ENCODE peak calls at places on chromosomes 2 and 18, in four cellular contexts. One of them, this sample, is unnamed. For H3K9me3, the result is how much of the 10 kb centered on the place peaks cover.

GRCh38 chr2:217990389-217990788 is 12.4 kb downstream of the TNS1 start:
- DNase-seq in A549: no peak
- DNase-seq in adrenal gland: no peak
- DNase-seq in K562: no peak
- DNase-seq in this sample: no peak

GRCh38 chr2:102139851-102140250 is 2.7 kb upstream of the IL1R1 start:
- DNase-seq in A549: no peak
- DNase-seq in K562: no peak
- DNase-seq in adrenal gland: no peak
- DNase-seq in this sample: no peak

GRCh38 chr2:124286089-124286783 is 261.1 kb downstream of the CNTNAP5 start:
- DNase-seq in A549: no peak
- DNase-seq in K562: no peak
- DNase-seq in adrenal gland: no peak
- DNase-seq in this sample: no peak

GRCh38 chr18:3104190-3105054 is 91.5 kb upstream of the LPIN2 start:
- DNase-seq in A549: no peak
- DNase-seq in K562: no peak
- DNase-seq in adrenal gland: no peak
- DNase-seq in this sample: no peak

GRCh38 chr2:43106767-43107527 is 119.5 kb downstream of the ZFP36L2 start:
- DNase-seq in adrenal gland: no peak
- DNase-seq in A549: no peak
- DNase-seq in K562: no peak
- DNase-seq in this sample: no peak

GRCh38 chr2:171319164-171319810 is 114.5 kb downstream of the METTL8 start:
- DNase-seq in A549: no peak
- DNase-seq in K562: no peak
- DNase-seq in adrenal gland: no peak
- DNase-seq in this sample: no peak

GRCh38 chr2:43879261-43879660 is 40.5 kb downstream of the ABCG8 start:
- DNase-seq in K562: no peak
- DNase-seq in A549: peak
- DNase-seq in adrenal gland: no peak
- DNase-seq in this sample: no peak

GRCh38 chr2:238655974-238656722 is 191.7 kb upstream of the TWIST2 start:
- DNase-seq in adrenal gland: no peak
- DNase-seq in K562: no peak
- DNase-seq in A549: no peak
- DNase-seq in this sample: no peak

GRCh38 chr2:233079953-233080835 is 20.1 kb downstream of the INPP5D start:
- DNase-seq in adrenal gland: no peak
- DNase-seq in K562: no peak
- DNase-seq in A549: no peak
- DNase-seq in this sample: peak

GRCh38 chr2:67346718-67347407 is 50.3 kb upstream of the ETAA1 start:
- DNase-seq in A549: no peak
- DNase-seq in adrenal gland: no peak
- DNase-seq in K562: no peak
- DNase-seq in this sample: no peak

GRCh38 chr2:205650450-205650849 is 31.9 kb upstream of the NRP2 start:
- DNase-seq in K562: no peak
- DNase-seq in adrenal gland: no peak
- DNase-seq in A549: no peak
- DNase-seq in this sample: no peak

GRCh38 chr18:44700652-44701051 is 20.0 kb downstream of the SETBP1 start:
- DNase-seq in K562: no peak
- DNase-seq in A549: no peak
- DNase-seq in adrenal gland: no peak
- DNase-seq in this sample: no peak

GRCh38 chr2:199503148-199503547 is 45.4 kb upstream of the SATB2 start:
- DNase-seq in K562: no peak
- DNase-seq in A549: no peak
- DNase-seq in adrenal gland: no peak
- DNase-seq in this sample: no peak

GRCh38 chr18:62999392-62999791 is 284.1 kb downstream of the PHLPP1 start:
- DNase-seq in A549: peak
- DNase-seq in K562: no peak
- DNase-seq in adrenal gland: peak
- DNase-seq in this sample: no peak

GRCh38 chr2:144785253-144785652 is 265.3 kb upstream of the ZEB2 start:
- DNase-seq in A549: no peak
- DNase-seq in adrenal gland: no peak
- DNase-seq in K562: no peak
- DNase-seq in this sample: no peak

GRCh38 chr2:30765226-30765625 is 42.0 kb downstream of the CAPN13 start:
- DNase-seq in K562: no peak
- DNase-seq in A549: no peak
- DNase-seq in adrenal gland: no peak
- DNase-seq in this sample: no peak

GRCh38 chr2:68741805-68742306 is 7.2 kb downstream of the ARHGAP25 start:
- DNase-seq in adrenal gland: no peak
- DNase-seq in K562: no peak
- DNase-seq in A549: no peak
- DNase-seq in this sample: no peak

GRCh38 chr2:59680863-59681262 is 872.6 kb downstream of the BCL11A start:
- DNase-seq in adrenal gland: no peak
- DNase-seq in A549: no peak
- DNase-seq in K562: no peak
- DNase-seq in this sample: peak

GRCh38 chr2:46050489-46050888 is 246.7 kb upstream of the EPAS1 start:
- DNase-seq in K562: peak
- DNase-seq in adrenal gland: no peak
- DNase-seq in A549: no peak
- DNase-seq in this sample: no peak

GRCh38 chr2:42124051-42124813 is 44.9 kb upstream of the EML4 start:
- DNase-seq in K562: no peak
- DNase-seq in adrenal gland: no peak
- DNase-seq in A549: no peak
- DNase-seq in this sample: no peak

GRCh38 chr2:105553538-105554196 is 154.8 kb upstream of the FHL2 start:
- DNase-seq in A549: no peak
- DNase-seq in adrenal gland: peak
- DNase-seq in K562: no peak
- DNase-seq in this sample: no peak

GRCh38 chr2:54459037-54459441 is 2.9 kb downstream of the SPTBN1 start:
- DNase-seq in adrenal gland: no peak
- DNase-seq in K562: no peak
- DNase-seq in A549: peak
- DNase-seq in this sample: no peak

GRCh38 chr2:144239306-144239705 is 280.6 kb downstream of the ZEB2 start:
- DNase-seq in K562: no peak
- DNase-seq in adrenal gland: no peak
- DNase-seq in A549: no peak
- DNase-seq in this sample: no peak

GRCh38 chr18:33720133-33720532 is 142.1 kb downstream of the ASXL3 start:
- DNase-seq in adrenal gland: no peak
- DNase-seq in A549: no peak
- DNase-seq in K562: no peak
- DNase-seq in this sample: no peak

GRCh38 chr2:171529914-171530313 is 7.6 kb downstream of the CYBRD1 start:
- DNase-seq in K562: peak
- DNase-seq in A549: peak
- DNase-seq in adrenal gland: no peak
- DNase-seq in this sample: no peak

GRCh38 chr2:187233811-187234210 is 214.2 kb downstream of the CALCRL start:
- DNase-seq in K562: no peak
- DNase-seq in A549: no peak
- DNase-seq in adrenal gland: no peak
- DNase-seq in this sample: no peak

GRCh38 chr2:109335586-109336266 is 206.7 kb downstream of the SH3RF3 start:
- DNase-seq in adrenal gland: no peak
- DNase-seq in A549: no peak
- DNase-seq in K562: no peak
- DNase-seq in this sample: no peak

GRCh38 chr2:207480521-207481034 is 49.2 kb upstream of the CREB1 start:
- DNase-seq in A549: no peak
- DNase-seq in adrenal gland: no peak
- DNase-seq in K562: no peak
- DNase-seq in this sample: no peak

GRCh38 chr2:82796132-82796531 is 1662.9 kb downstream of the SUCLG1 start:
- DNase-seq in A549: no peak
- DNase-seq in adrenal gland: no peak
- DNase-seq in K562: no peak
- DNase-seq in this sample: no peak

GRCh38 chr2:10764896-10765295 is 43.5 kb downstream of the ATP6V1C2 start:
- DNase-seq in K562: no peak
- DNase-seq in adrenal gland: no peak
- DNase-seq in A549: no peak
- DNase-seq in this sample: no peak

GRCh38 chr2:240794178-240794721 is 25.8 kb downstream of the KIF1A start:
- DNase-seq in adrenal gland: no peak
- DNase-seq in K562: no peak
- DNase-seq in A549: no peak
- DNase-seq in this sample: no peak

GRCh38 chr2:7692657-7693161 is 775.5 kb downstream of the RNF144A start:
- DNase-seq in A549: peak
- DNase-seq in adrenal gland: peak
- DNase-seq in K562: no peak
- DNase-seq in this sample: no peak

DNA sequence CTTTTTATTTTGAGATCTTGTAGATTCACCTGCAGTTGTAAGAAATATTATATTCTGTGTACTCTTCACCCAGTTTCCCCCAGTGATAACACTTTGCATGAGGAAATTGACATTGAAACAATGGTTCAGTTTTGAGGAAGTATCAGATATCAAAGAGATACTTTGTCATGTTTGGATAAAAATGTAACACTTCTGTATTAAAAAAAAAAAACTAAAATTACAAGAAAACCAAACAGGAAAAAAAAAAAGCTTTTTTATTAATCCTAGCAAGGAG is 204.0 kb downstream of the ARL4C start:
- DNase-seq in K562: no peak
- DNase-seq in A549: no peak
- DNase-seq in adrenal gland: no peak
- DNase-seq in this sample: no peak
- H3K4me3 ChIP-seq in K562: no peak
- H3K4me3 ChIP-seq in A549: no peak
- H3K4me3 ChIP-seq in adrenal gland: no peak
- H3K4me3 ChIP-seq in this sample: no peak

GRCh38 chr2:135530313-135531230 is at the start of gene ZRANB3:
- DNase-seq in K562: peak
- DNase-seq in adrenal gland: peak
- DNase-seq in A549: peak
- DNase-seq in this sample: peak
- TF ChIP-seq POLR2A in K562: peak
- TF ChIP-seq POLR2A in adrenal gland: peak
- TF ChIP-seq POLR2A in A549: peak
- TF ChIP-seq POLR2A in this sample: no peak

DNA sequence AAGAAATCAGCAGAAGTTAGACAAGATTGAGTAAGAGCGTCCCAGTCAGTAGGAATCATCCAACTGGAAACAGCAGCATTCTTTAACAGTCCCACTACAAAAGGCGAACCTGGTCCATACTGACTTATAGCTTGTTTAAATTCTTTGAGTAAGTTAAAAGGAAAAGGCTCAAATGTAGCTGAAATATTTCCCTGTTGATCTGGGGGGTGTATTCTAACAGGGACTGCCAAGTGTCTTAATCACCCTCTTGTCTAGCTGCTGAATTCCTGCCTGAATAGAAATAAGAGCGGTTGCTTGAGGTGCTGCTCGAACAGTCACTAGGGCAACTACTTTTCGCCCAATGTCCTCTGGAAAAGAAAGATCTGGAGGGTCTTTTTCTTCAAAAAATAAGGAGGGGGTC is 56.4 kb upstream of the FMNL2 start:
- DNase-seq in A549: no peak
- DNase-seq in K562: no peak
- DNase-seq in adrenal gland: no peak
- DNase-seq in this sample: no peak
- H3K9me3 ChIP-seq in A549: under half
- H3K9me3 ChIP-seq in K562: under half
- H3K9me3 ChIP-seq in adrenal gland: under half
- H3K9me3 ChIP-seq in this sample: under half

GRCh38 chr18:61949946-61950345 is 57.1 kb upstream of the RNF152 start:
- DNase-seq in K562: no peak
- DNase-seq in A549: no peak
- DNase-seq in adrenal gland: no peak
- DNase-seq in this sample: peak

GRCh38 chr18:61951396-61951795 is 58.6 kb upstream of the RNF152 start:
- DNase-seq in K562: no peak
- DNase-seq in A549: no peak
- DNase-seq in adrenal gland: no peak
- DNase-seq in this sample: no peak

GRCh38 chr18:61948196-61948800 is 55.5 kb upstream of the RNF152 start:
- DNase-seq in A549: no peak
- DNase-seq in K562: no peak
- DNase-seq in adrenal gland: no peak
- DNase-seq in this sample: no peak

GRCh38 chr18:61948842-61949438 is 56.1 kb upstream of the RNF152 start:
- DNase-seq in adrenal gland: no peak
- DNase-seq in K562: no peak
- DNase-seq in A549: no peak
- DNase-seq in this sample: no peak

DNA sequence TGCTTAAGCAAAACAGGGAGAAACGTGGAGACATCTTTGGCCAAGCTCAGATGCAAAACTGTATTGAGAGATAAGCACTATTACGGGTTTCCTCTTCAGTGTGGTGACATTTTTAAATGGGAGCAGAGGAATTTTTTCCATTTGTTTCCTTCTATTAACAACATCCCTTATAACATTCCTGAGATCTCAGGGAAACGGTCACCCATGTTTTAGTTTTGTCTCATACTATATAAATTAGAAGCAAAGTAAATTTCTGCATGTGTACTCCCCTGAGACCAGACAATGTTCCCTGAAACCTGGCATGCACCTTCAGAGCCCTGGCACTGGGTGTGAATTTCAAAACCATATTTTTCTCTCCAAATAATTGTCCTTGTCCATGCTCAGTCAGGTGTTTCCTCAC is 57.6 kb upstream of the RNF152 start:
- DNase-seq in A549: no peak
- DNase-seq in adrenal gland: no peak
- DNase-seq in K562: no peak
- DNase-seq in this sample: no peak
- H3K4me3 ChIP-seq in A549: no peak
- H3K4me3 ChIP-seq in adrenal gland: no peak
- H3K4me3 ChIP-seq in K562: no peak
- H3K4me3 ChIP-seq in this sample: peak

GRCh38 chr2:95121495-95122196 is at the start of gene MRPS5:
- DNase-seq in adrenal gland: peak
- DNase-seq in A549: peak
- DNase-seq in K562: peak
- DNase-seq in this sample: peak
- TF ChIP-seq POLR2A in adrenal gland: peak
- TF ChIP-seq POLR2A in A549: peak
- TF ChIP-seq POLR2A in K562: peak
- TF ChIP-seq POLR2A in this sample: no peak